ENCODE peak calls at places on chromosome 22, in eight cellular contexts. Z, B, W, Q, T, C, G and Y are unnamed samples.
A peak's percentile ranks its signal among the peaks of the same experiment; 100 is the strongest.

GRCh38 chr22:40051322-40051721 is 56.6 kb downstream of the FAM83F start:
- DNase-seq in B (no peak), T (no peak), C (no peak), Z (no peak), Q (no peak), W (no peak), G (no peak), Y (no peak)

GRCh38 chr22:22848364-22848866 is 39.2 kb upstream of the IGLL5 start:
- DNase-seq in Q (no peak), W (peak; percentile 81), T (peak; percentile 35), Z (peak; percentile 47), C (no peak), G (peak; percentile 31), B (peak; percentile 56), Y (no peak)

GRCh38 chr22:17436981-17437410 is 67.7 kb downstream of the CECR2 start:
- DNase-seq in B (no peak), Q (no peak), C (peak; percentile 84), G (no peak), T (no peak), W (peak; percentile 93), Z (no peak), Y (no peak)

GRCh38 chr22:46707827-46708570 is 30.1 kb downstream of the CERK start:
- DNase-seq in Q (no peak), B (no peak), Z (no peak), W (no peak), G (no peak), C (no peak), T (no peak), Y (no peak)

GRCh38 chr22:37454857-37455686 is 27.8 kb upstream of the ELFN2 start:
- DNase-seq in B (peak; percentile 85), C (no peak), T (peak; percentile 87), G (no peak), Q (no peak), W (no peak), Z (peak; percentile 79), Y (no peak)

GRCh38 chr22:23539135-23539838 is 40.8 kb downstream of the IGLL1 start:
- DNase-seq in T (peak; percentile 77), C (peak; percentile 85), Z (peak; percentile 78), B (peak; percentile 81), G (peak; percentile 75), W (peak; percentile 89), Q (peak; percentile 72), Y (peak; percentile 46)

GRCh38 chr22:42627981-42628380 is 12.4 kb downstream of the ATP5MGL start:
- DNase-seq in T (no peak), C (no peak), Q (no peak), W (no peak), Z (no peak), G (no peak), B (no peak), Y (no peak)

GRCh38 chr22:49494555-49494954 is 333.1 kb downstream of the BRD1 start:
- DNase-seq in T (no peak), Q (no peak), C (no peak), Z (no peak), G (no peak), W (no peak), B (no peak), Y (no peak)

GRCh38 chr22:49433717-49434611 is 393.7 kb downstream of the BRD1 start:
- DNase-seq in C (no peak), Q (no peak), T (no peak), B (no peak), G (no peak), Z (no peak), W (peak; percentile 35), Y (no peak)

GRCh38 chr22:47157093-47157420 is 394.6 kb downstream of the TBC1D22A start:
- DNase-seq in C (no peak), W (no peak), Z (no peak), Q (no peak), G (no peak), T (no peak), B (no peak), Y (no peak)

GRCh38 chr22:42132457-42132856 is 1.8 kb upstream of the CYP2D6 start:
- DNase-seq in W (no peak), Z (no peak), Q (no peak), G (peak; percentile 29), C (no peak), T (no peak), B (no peak), Y (no peak)

GRCh38 chr22:46024136-46024840 is 47.3 kb upstream of the WNT7B start:
- DNase-seq in B (no peak), C (peak; percentile 20), T (no peak), W (no peak), Q (peak; percentile 28), Z (no peak), G (no peak), Y (no peak)

GRCh38 chr22:38706101-38706884 is 549 bp downstream of the GTPBP1 start:
- DNase-seq in Q (peak; percentile 41), Z (peak; percentile 45), B (no peak), G (no peak), W (peak; percentile 64), C (no peak), T (peak; percentile 44), Y (no peak)

GRCh38 chr22:45476814-45477213 is 25.9 kb upstream of the FBLN1 start:
- DNase-seq in W (no peak), T (no peak), C (no peak), G (no peak), Q (peak; percentile 50), Z (peak; percentile 33), B (no peak), Y (no peak)

GRCh38 chr22:22977479-22978200 is 90.0 kb downstream of the IGLL5 start:
- DNase-seq in B (no peak), T (no peak), G (no peak), Q (no peak), W (no peak), Z (no peak), C (no peak), Y (no peak)

GRCh38 chr22:42169055-42169469 is 38.5 kb upstream of the CYP2D6 start:
- DNase-seq in G (peak; percentile 89), Z (peak; percentile 80), T (peak; percentile 69), W (peak; percentile 89), Q (peak; percentile 67), B (peak; percentile 56), C (peak; percentile 73), Y (no peak)

GRCh38 chr22:33539902-33540751 is 380.1 kb downstream of the LARGE1 start:
- DNase-seq in G (no peak), C (no peak), W (no peak), Q (peak; percentile 74), T (no peak), Z (peak; percentile 12), B (no peak), Y (no peak)

GRCh38 chr22:43018615-43019014 is 3.7 kb upstream of the PACSIN2 start:
- DNase-seq in Q (no peak), G (no peak), W (no peak), Z (no peak), B (no peak), T (no peak), C (no peak), Y (no peak)

GRCh38 chr22:35380013-35380412 is 883 bp upstream of the HMOX1 start:
- DNase-seq in Z (peak; percentile 38), T (no peak), G (no peak), Q (no peak), C (no peak), B (no peak), W (no peak), Y (no peak)

GRCh38 chr22:36406139-36406538 is 18.4 kb upstream of the MYH9 start:
- DNase-seq in Z (no peak), W (no peak), G (no peak), Q (no peak), T (no peak), C (no peak), B (no peak), Y (no peak)

DNA sequence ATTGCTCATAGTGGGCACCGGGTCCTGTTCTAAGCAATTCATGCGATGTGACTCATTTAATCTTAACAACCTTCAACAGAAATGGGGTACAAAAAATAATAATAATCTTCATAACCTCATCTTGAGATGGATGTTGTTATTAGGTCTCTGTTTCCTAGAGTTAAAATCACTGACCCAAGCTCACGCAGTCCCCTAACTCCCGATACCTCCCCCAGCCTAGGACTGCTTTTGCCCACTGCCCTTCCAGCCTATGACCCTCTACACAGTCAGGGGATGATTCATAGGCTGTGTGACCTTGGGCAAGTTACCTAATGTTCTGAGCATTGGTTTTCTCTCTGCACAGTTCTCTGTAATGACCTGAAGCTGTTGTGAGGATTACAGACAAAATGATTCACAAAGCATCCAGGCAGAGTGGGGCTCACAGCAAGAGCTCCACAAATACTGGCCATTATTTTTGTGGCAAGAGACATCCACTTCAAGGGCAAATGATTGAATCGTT is 19.9 kb downstream of the MTFP1 start:
- DNase-seq in Z (peak; percentile 28), W (no peak), G (no peak), C (no peak), B (no peak), T (no peak), Q (no peak), Y (no peak)
- TF ChIP-seq CTCF in Z (no peak), W (no peak), G (peak; percentile 2), C (peak; percentile 7), B (no peak), T (no peak), Q (no peak), Y (no peak)

GRCh38 chr22:26566994-26567393 is 22.9 kb downstream of the TPST2 start:
- DNase-seq in T (no peak), C (no peak), G (no peak), W (no peak), Z (no peak), B (no peak), Q (no peak), Y (no peak)
- TF ChIP-seq CTCF in T (no peak), C (no peak), G (peak; percentile 6), W (no peak), Z (no peak), B (no peak), Q (no peak), Y (no peak)

DNA sequence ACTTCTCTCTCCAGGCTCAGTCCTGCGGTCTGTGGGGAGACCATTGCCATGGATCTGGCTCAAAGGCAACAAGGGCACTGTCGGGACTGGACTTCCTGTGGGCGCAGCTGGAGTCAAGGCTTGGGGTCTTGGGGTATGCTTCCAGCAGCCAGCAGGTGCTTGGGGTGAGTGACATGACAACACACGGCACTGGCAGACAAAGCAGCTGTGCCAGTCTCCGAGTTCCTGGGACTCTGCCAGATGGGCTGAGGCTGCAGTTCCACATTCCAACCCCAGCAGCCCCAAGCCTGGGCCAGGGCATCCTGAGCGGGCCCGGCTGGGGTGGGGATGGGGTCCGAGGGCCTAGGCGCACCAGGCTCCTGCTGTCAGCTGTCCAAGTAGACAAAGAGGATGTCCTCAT is 12.3 kb downstream of the GUCD1 start:
- DNase-seq in B (no peak), Q (no peak), T (no peak), Z (no peak), G (no peak), W (no peak), C (no peak), Y (no peak)
- TF ChIP-seq CTCF in B (no peak), Q (no peak), T (no peak), Z (no peak), G (no peak), W (no peak), C (no peak), Y (no peak)

DNA sequence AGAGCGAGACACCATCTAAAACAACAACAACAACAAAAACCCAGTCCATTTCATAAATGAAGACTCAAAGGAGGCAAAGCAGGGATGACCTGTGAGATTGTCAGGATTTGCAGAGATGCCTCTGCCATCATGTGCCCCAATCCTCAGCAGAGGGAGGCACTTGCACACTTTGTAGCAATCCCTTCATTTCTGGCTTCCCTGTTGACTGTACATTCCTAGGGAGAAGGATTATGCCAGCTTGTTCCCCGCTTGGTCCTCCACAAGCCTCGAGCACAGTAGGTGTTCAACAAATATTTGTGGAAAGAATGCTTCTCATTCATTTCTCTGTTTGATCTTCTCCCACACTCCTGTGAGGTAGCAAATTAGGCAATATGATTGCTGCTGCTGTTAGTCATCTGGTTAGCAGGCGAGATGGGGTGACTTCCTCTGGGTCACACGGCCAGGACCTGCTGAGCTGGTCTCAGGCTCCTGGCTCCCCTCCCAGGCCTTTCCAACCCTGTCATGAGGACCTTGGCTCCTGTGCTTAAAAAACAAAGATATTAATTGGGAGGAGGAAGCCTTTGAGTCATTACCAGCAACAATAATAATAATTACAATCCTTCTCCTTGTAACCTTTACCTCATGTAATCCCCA is 34.1 kb downstream of the LIF start:
- DNase-seq in B (peak; percentile 93), Q (peak; percentile 58), Z (peak; percentile 90), W (no peak), T (peak; percentile 94), G (no peak), C (no peak), Y (no peak)
- TF ChIP-seq CTCF in B (no peak), Q (no peak), Z (peak; percentile 19), W (no peak), T (peak; percentile 27), G (no peak), C (no peak), Y (no peak)